ENCODE peak calls at places on chromosomes 7 and 10, in nine cellular contexts. B, D, J, K, V, I, Z, S and P are unnamed samples.

GRCh38 chr7:5429253-5429856 is 5.7 kb upstream of the TNRC18 start:
- DNase-seq in S (no peak), D (peak; percentile 56), I (peak; percentile 63), K (no peak), V (peak; percentile 74), B (peak; percentile 68), Z (no peak), J (peak; percentile 55), P (no peak)

GRCh38 chr7:41292457-41292856 is 410.4 kb downstream of the INHBA start:
- DNase-seq in Z (no peak), K (no peak), V (no peak), J (no peak), B (no peak), I (no peak), S (no peak), D (no peak), P (no peak)

GRCh38 chr10:63553473-63553872 is 32.3 kb downstream of the REEP3 start:
- DNase-seq in V (no peak), S (no peak), Z (no peak), B (no peak), J (no peak), D (no peak), K (no peak), I (no peak), P (no peak)

GRCh38 chr7:117323877-117324699 is 1.2 kb upstream of the WNT2 start:
- DNase-seq in I (no peak), D (no peak), Z (peak; percentile 21), K (no peak), S (no peak), V (no peak), B (peak; percentile 23), J (peak; percentile 88), P (no peak)

GRCh38 chr7:96026606-96027005 is 254.3 kb downstream of the DYNC1I1 start:
- DNase-seq in K (no peak), Z (no peak), V (no peak), I (no peak), B (no peak), J (no peak), D (no peak), S (no peak), P (no peak)

GRCh38 chr10:95475003-95475383 is 86.2 kb downstream of the SORBS1 start:
- DNase-seq in K (no peak), J (no peak), I (no peak), B (no peak), Z (no peak), V (no peak), S (no peak), D (no peak), P (no peak)

GRCh38 chr10:37572206-37572605 is 285.2 kb downstream of the ZNF248 start:
- DNase-seq in I (no peak), Z (no peak), V (no peak), D (no peak), K (no peak), S (no peak), B (peak; percentile 29), J (no peak), P (no peak)

GRCh38 chr7:46680147-46680546 is 759.1 kb upstream of the IGFBP3 start:
- DNase-seq in D (no peak), K (no peak), S (no peak), V (no peak), B (no peak), Z (no peak), J (no peak), I (no peak), P (no peak)

GRCh38 chr7:107999814-108000560 is 3.0 kb downstream of the LAMB1 start:
- DNase-seq in K (no peak), S (no peak), Z (no peak), D (no peak), V (no peak), B (no peak), I (no peak), J (no peak), P (no peak)

GRCh38 chr7:119900996-119901395 is 372.0 kb upstream of the KCND2 start:
- DNase-seq in B (peak; percentile 45), I (no peak), K (no peak), S (no peak), V (no peak), D (no peak), Z (no peak), J (peak; percentile 3), P (no peak)

GRCh38 chr10:89414879-89415821 is 782 bp downstream of the IFIT5 start:
- DNase-seq in I (peak; percentile 48), D (no peak), K (no peak), Z (peak; percentile 63), S (peak; percentile 18), V (peak; percentile 56), B (peak; percentile 55), J (peak; percentile 22), P (peak; percentile 29)

GRCh38 chr7:96023376-96023775 is 251.0 kb downstream of the DYNC1I1 start:
- DNase-seq in J (no peak), K (no peak), D (no peak), I (no peak), B (no peak), Z (no peak), S (no peak), V (no peak), P (no peak)

GRCh38 chr7:155269766-155270585 is 27.7 kb upstream of the INSIG1 start:
- DNase-seq in K (no peak), J (no peak), V (peak; percentile 21), Z (no peak), S (no peak), I (no peak), D (no peak), B (no peak), P (no peak)

GRCh38 chr10:58435297-58435696 is 50.1 kb downstream of the TFAM start:
- DNase-seq in K (no peak), D (no peak), B (peak; percentile 43), Z (peak; percentile 52), I (no peak), S (no peak), V (peak; percentile 87), J (peak; percentile 21), P (no peak)

GRCh38 chr7:127812540-127812939 is 160.5 kb downstream of the SND1 start:
- DNase-seq in K (no peak), Z (no peak), S (no peak), I (no peak), J (peak; percentile 27), V (no peak), D (no peak), B (no peak), P (no peak)

GRCh38 chr10:131312261-131312801 is 810 bp upstream of the TCERG1L start:
- DNase-seq in D (no peak), Z (peak; percentile 87), J (peak; percentile 78), I (no peak), S (no peak), B (peak; percentile 56), K (peak; percentile 59), V (no peak), P (no peak)

GRCh38 chr10:82922046-82922445 is 1047.1 kb downstream of the NRG3 start:
- DNase-seq in S (no peak), D (no peak), B (no peak), J (no peak), K (no peak), Z (no peak), V (no peak), I (no peak), P (no peak)

GRCh38 chr10:63562857-63563256 is 41.7 kb downstream of the REEP3 start:
- DNase-seq in D (no peak), I (no peak), J (no peak), K (no peak), Z (no peak), B (no peak), V (no peak), S (no peak), P (no peak)

GRCh38 chr10:14304029-14304428 is 26.7 kb downstream of the FRMD4A start:
- DNase-seq in V (no peak), D (no peak), B (no peak), S (no peak), Z (no peak), I (no peak), J (no peak), K (no peak), P (no peak)
- H3K27me3 ChIP-seq in V (peaks cover 3% of the 10 kb centered on the region), D (no peaks in the 10 kb centered on the region), B (no peaks in the 10 kb centered on the region), S (peaks cover 12% of the 10 kb centered on the region), Z (peaks cover 76% of the 10 kb centered on the region), I (no peaks in the 10 kb centered on the region), J (no peaks in the 10 kb centered on the region), K (no peaks in the 10 kb centered on the region), P (no peaks in the 10 kb centered on the region)

GRCh38 chr10:117552156-117552620 is 9.6 kb downstream of the EMX2 start:
- DNase-seq in Z (no peak), D (no peak), K (no peak), J (no peak), B (no peak), S (no peak), V (no peak), I (no peak), P (no peak)
- H3K27me3 ChIP-seq in Z (peaks cover 98% of the 10 kb centered on the region), D (peaks cover 67% of the 10 kb centered on the region), K (peaks cover 98% of the 10 kb centered on the region), J (peaks cover 100% of the 10 kb centered on the region), B (peaks cover 83% of the 10 kb centered on the region), S (peaks cover 34% of the 10 kb centered on the region), V (peaks cover 79% of the 10 kb centered on the region), I (no peaks in the 10 kb centered on the region), P (peaks cover 35% of the 10 kb centered on the region)

GRCh38 chr10:92699193-92699517 is 9.4 kb downstream of the HHEX start:
- DNase-seq in D (no peak), S (no peak), Z (no peak), K (no peak), V (no peak), I (no peak), J (no peak), B (no peak), P (no peak)
- H3K27me3 ChIP-seq in D (no peaks in the 10 kb centered on the region), S (peaks cover 30% of the 10 kb centered on the region), Z (no peaks in the 10 kb centered on the region), K (peaks cover 78% of the 10 kb centered on the region), V (no peaks in the 10 kb centered on the region), I (no peaks in the 10 kb centered on the region), J (peaks cover 77% of the 10 kb centered on the region), B (no peaks in the 10 kb centered on the region), P (peaks cover 24% of the 10 kb centered on the region)

GRCh38 chr7:4017081-4017480 is 665.0 kb upstream of the FOXK1 start:
- DNase-seq in Z (no peak), J (no peak), K (no peak), B (no peak), V (no peak), I (no peak), D (no peak), S (no peak), P (no peak)

GRCh38 chr7:4015996-4016395 is 666.1 kb upstream of the FOXK1 start:
- DNase-seq in Z (no peak), V (no peak), B (no peak), S (no peak), J (no peak), K (no peak), D (no peak), I (no peak), P (no peak)

GRCh38 chr7:4020086-4020485 is 662.0 kb upstream of the FOXK1 start:
- DNase-seq in V (no peak), Z (no peak), J (no peak), D (no peak), I (no peak), B (no peak), K (no peak), S (no peak), P (no peak)

GRCh38 chr7:4018917-4019316 is 663.2 kb upstream of the FOXK1 start:
- DNase-seq in S (no peak), V (no peak), B (no peak), J (no peak), K (no peak), I (no peak), Z (no peak), D (no peak), P (no peak)

DNA sequence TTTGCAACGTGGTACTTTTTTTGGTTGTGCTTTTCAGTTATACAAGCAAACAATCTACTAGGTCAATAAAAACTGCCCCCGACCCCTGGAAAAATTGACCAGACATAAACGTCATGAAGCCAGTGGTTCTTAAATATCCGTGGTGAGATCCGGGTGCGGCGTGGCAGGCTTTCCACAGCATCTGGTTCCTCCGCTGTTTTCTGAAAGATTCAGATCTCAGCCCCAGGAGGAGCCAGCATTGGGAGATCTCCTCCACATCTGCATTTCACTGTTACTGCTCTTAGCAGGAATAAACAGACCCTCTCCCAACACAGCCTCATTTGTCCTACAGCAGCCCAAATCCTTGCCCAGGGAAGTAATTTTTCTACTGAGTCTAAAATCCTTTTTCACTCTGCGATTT is 664.3 kb upstream of the FOXK1 start:
- DNase-seq in Z (no peak), D (no peak), B (no peak), V (no peak), J (no peak), S (no peak), I (no peak), K (no peak), P (no peak)
- H3K27me3 ChIP-seq in Z (no peaks in the 10 kb centered on the region), D (no peaks in the 10 kb centered on the region), B (peaks cover 2% of the 10 kb centered on the region), V (no peaks in the 10 kb centered on the region), J (no peaks in the 10 kb centered on the region), S (no peaks in the 10 kb centered on the region), I (no peaks in the 10 kb centered on the region), K (no peaks in the 10 kb centered on the region), P (no peaks in the 10 kb centered on the region)